ENCODE peak calls at places on chromosomes 5 and 9, in eight cellular contexts. O is EL; I is hippocampal formation; L is stimulated activated CD4-positive, alpha-beta T cell treated with anti-CD3 and anti-CD28 coated beads, Interleukin-4, amount 100 ng/mL, for 1 hour; N is NCI-H774; E is GM23248; K is activated gamma-delta T cell treated with Interleukin-2 at 50 U/mL for 16 hours; P is ureter. A is an unnamed sample.

GRCh38 chr5:78235289-78235688 is 59.2 kb downstream of the AP3B1 start:
- DNase-seq in I (no peak), K (no peak), P (no peak), L (no peak), E (peak), N (peak), O (no peak), A (no peak)

GRCh38 chr9:444528-444927 is 229.9 kb downstream of the DOCK8 start:
- DNase-seq in P (no peak), L (no peak), N (no peak), K (no peak), I (no peak), E (no peak), O (no peak), A (no peak)

GRCh38 chr5:5069851-5070250 is 70.3 kb upstream of the ADAMTS16 start:
- DNase-seq in E (no peak), K (no peak), N (no peak), L (no peak), O (no peak), P (no peak), I (no peak), A (no peak)

GRCh38 chr5:179131321-179131835 is 71.2 kb downstream of the ZNF354C start:
- DNase-seq in O (no peak), K (no peak), L (no peak), I (no peak), E (no peak), P (no peak), N (no peak), A (no peak)

GRCh38 chr5:134554319-134555222 is 29.1 kb downstream of the JADE2 start:
- DNase-seq in N (no peak), K (peak), E (peak), I (peak), L (peak), P (peak), O (peak), A (no peak)

GRCh38 chr9:14485366-14485765 is 171.4 kb upstream of the NFIB start:
- DNase-seq in K (no peak), I (no peak), O (peak), P (no peak), N (no peak), E (peak), L (no peak), A (no peak)

GRCh38 chr5:119879446-119879845 is 250.1 kb downstream of the FAM170A start:
- DNase-seq in N (no peak), K (no peak), I (no peak), O (no peak), E (no peak), P (no peak), L (no peak), A (no peak)

GRCh38 chr5:149667084-149667826 is 62.9 kb upstream of the PPARGC1B start:
- DNase-seq in E (peak), I (no peak), O (peak), N (no peak), L (peak), K (no peak), P (no peak), A (no peak)

GRCh38 chr9:113687680-113688371 is 188.3 kb upstream of the ZNF618 start:
- DNase-seq in K (no peak), O (no peak), N (no peak), P (peak), L (no peak), E (no peak), I (no peak), A (peak)

GRCh38 chr5:149611327-149611726 is 30.0 kb downstream of the ARHGEF37 start:
- DNase-seq in K (no peak), E (peak), L (no peak), I (no peak), O (peak), N (no peak), P (no peak), A (no peak)

GRCh38 chr9:121398374-121398773 is 28.3 kb upstream of the STOM start:
- DNase-seq in I (no peak), N (no peak), E (peak), K (no peak), L (no peak), O (peak), P (no peak), A (no peak)

GRCh38 chr9:13027834-13028233 is 251.7 kb downstream of the MPDZ start:
- DNase-seq in O (no peak), L (no peak), E (no peak), K (no peak), I (no peak), P (no peak), N (no peak), A (no peak)

GRCh38 chr5:125499969-125500368 is 753.5 kb upstream of the ZNF608 start:
- DNase-seq in K (no peak), P (no peak), N (peak), O (no peak), E (no peak), L (no peak), I (no peak), A (no peak)